ENCODE peak calls at places on chromosomes 7 and 10, in four cellular contexts. A is GM13977, U is WERI-Rb-1, E is neural crest cell. N is an unnamed sample.

GRCh38 chr10:74213571-74214162 is 62.6 kb downstream of the ADK start:
- DNase-seq in E (no peak), U (peak), A (peak), N (peak)

GRCh38 chr7:54788664-54789063 is 29.7 kb upstream of the SEC61G start:
- DNase-seq in U (peak), A (peak), E (peak), N (peak)

GRCh38 chr10:49605177-49605938 is 4.8 kb upstream of the SLC18A3 start:
- DNase-seq in A (no peak), E (no peak), U (no peak), N (no peak)

GRCh38 chr10:93893646-93894515 is at the start of gene SLC35G1:
- DNase-seq in U (peak), A (peak), E (peak), N (peak)

GRCh38 chr7:116969371-116969902 is 16.1 kb downstream of the ST7 start:
- DNase-seq in E (no peak), U (no peak), A (no peak), N (no peak)

GRCh38 chr7:93889261-93889660 is 1.3 kb downstream of the TFPI2 start:
- DNase-seq in U (no peak), E (no peak), A (no peak), N (no peak)

GRCh38 chr10:120948889-120949382 is 97.8 kb downstream of the WDR11 start:
- DNase-seq in A (peak), E (peak), U (peak), N (peak)

GRCh38 chr7:25496394-25497103 is 268.3 kb upstream of the NPVF start:
- DNase-seq in E (no peak), U (no peak), A (no peak), N (no peak)

GRCh38 chr7:70092314-70093303 is 494.3 kb downstream of the AUTS2 start:
- DNase-seq in A (no peak), E (no peak), U (peak), N (no peak)

GRCh38 chr7:70599446-70600190 is 532.3 kb upstream of the GALNT17 start:
- DNase-seq in E (no peak), A (no peak), U (no peak), N (no peak)

GRCh38 chr10:3442451-3442990 is 269.9 kb upstream of the PITRM1 start:
- DNase-seq in U (no peak), A (no peak), E (no peak), N (no peak)
- TF ChIP-seq CTCF in U (no peak), A (no peak), E (no peak), N (no peak)

GRCh38 chr7:50068850-50069551 is 24.0 kb downstream of the ZPBP start:
- DNase-seq in E (no peak), A (peak), U (no peak), N (peak)

GRCh38 chr7:50073093-50073492 is 20.0 kb downstream of the ZPBP start:
- DNase-seq in E (no peak), A (no peak), U (no peak), N (no peak)

GRCh38 chr7:50069613-50070012 is 23.4 kb downstream of the ZPBP start:
- DNase-seq in E (no peak), U (no peak), A (peak), N (peak)

GRCh38 chr7:50068026-50068425 is 25.0 kb downstream of the ZPBP start:
- DNase-seq in U (no peak), E (no peak), A (no peak), N (no peak)
- TF ChIP-seq CTCF in U (peak), E (peak), A (no peak), N (no peak)

GRCh38 chr7:36082910-36083309 is 70.1 kb upstream of the EEPD1 start:
- DNase-seq in E (no peak), U (peak), A (no peak), N (no peak)
- TF ChIP-seq CTCF in E (no peak), U (peak), A (no peak), N (no peak)

DNA sequence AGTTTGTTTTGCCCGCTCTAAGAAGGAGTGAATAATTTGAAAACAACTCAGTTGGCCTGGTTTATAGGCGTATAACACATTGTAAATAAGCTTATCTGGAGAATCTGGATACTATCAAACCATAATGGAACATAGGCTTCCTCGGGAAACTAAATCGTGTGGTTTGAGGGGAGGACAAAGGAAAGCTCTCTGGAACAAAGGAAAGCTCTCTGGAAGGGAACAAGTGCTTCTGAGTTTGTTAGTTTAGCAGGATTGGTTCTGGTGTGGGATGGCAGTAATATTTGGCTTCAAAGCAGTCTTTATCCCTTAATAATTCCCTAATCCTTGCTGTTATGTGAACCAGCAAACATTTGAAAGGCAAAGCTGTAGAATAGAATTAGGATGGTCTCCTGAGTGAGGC is 15.0 kb upstream of the SLK start:
- DNase-seq in A (no peak), E (no peak), U (no peak), N (no peak)
- TF ChIP-seq CTCF in A (no peak), E (no peak), U (no peak), N (no peak)

DNA sequence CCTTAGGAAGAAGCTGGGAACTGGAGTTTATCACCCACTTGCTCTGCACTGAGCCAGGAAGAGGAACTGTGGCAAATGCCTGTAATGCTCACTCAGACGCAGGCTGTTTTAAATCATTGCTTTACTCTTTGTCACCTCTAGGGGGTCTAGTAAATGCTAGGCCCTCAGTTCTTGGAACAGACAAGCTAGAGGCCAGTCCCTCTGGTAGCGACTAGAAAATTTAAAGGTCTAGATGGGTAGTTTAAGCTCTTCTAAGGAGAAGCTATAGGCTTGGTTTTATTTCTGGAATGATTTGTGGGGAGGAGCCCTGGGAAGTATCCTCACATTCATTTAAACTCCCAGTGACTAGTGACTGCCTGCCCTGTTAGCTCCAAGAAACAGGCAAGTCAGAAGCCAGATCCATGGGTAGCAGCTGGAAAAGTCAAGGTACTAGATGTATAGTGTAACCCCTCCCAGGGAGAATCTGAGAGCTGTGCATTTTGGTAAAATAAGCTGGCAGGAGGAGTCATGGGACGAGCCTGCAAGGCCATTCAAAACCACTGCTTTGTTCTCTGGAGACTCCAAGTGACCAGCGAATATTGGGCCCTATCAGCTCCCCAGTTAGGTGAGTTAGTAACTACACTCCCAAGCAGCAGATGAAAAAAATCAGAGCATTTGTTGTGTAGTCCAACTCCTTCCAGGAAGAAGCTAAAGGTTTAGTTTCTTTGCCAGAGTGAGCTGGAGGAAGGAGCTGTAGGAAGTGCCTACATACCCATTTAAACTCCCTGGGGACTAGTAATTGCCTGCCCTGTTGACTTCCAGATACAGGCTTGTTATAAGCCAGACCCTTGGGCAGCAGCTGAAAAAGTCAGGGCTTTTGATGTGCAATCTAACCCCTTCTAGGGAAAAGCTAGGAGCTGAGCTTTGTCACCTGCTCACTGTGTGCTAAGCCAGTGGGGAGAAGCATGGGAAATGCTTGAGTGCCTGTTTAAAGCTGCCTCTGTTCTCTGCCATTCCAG is 68.9 kb downstream of the DYNC1I1 start:
- DNase-seq in E (no peak), A (peak), U (no peak), N (peak)
- TF ChIP-seq CTCF in E (peak), A (peak), U (peak), N (peak)